ENCODE peak calls at places on chromosomes 12 and 14, in four cellular contexts. L is GM12878, O is K562, A is HepG2. F is an unnamed sample.
A peak's percentile ranks its signal among the peaks of the same experiment; 100 is the strongest.

GRCh38 chr12:58452546-58452945 is 467.8 kb downstream of the LRIG3 start:
- DNase-seq in L (no peak), O (no peak), A (no peak), F (no peak)

GRCh38 chr14:90383731-90384542 is 12.9 kb upstream of the CALM1 start:
- DNase-seq in L (no peak), O (peak; percentile 24), A (peak; percentile 13), F (peak; percentile 60)

GRCh38 chr12:82758743-82759142 is 72.0 kb downstream of the TMTC2 start:
- DNase-seq in L (no peak), O (no peak), A (no peak), F (peak; percentile 34)

GRCh38 chr12:118356809-118357326 is 15.8 kb downstream of the TAOK3 start:
- DNase-seq in L (no peak), O (no peak), A (no peak), F (no peak)

GRCh38 chr12:101076940-101077351 is 133.1 kb downstream of the SLC5A8 start:
- DNase-seq in L (no peak), O (no peak), A (no peak), F (no peak)

GRCh38 chr12:54725233-54725843 is 77.2 kb upstream of the DCD start:
- DNase-seq in L (no peak), O (no peak), A (peak; percentile 30), F (no peak)

GRCh38 chr14:89650077-89650978 is 233.3 kb upstream of the FOXN3 start:
- DNase-seq in L (no peak), O (no peak), A (no peak), F (no peak)

GRCh38 chr12:53097207-53097563 is 282 bp upstream of the IGFBP6 start:
- DNase-seq in L (no peak), O (no peak), A (no peak), F (peak; percentile 63)

GRCh38 chr14:74660167-74660566 is 48.1 kb upstream of the LTBP2 start:
- DNase-seq in L (no peak), O (peak; percentile 23), A (no peak), F (no peak)

GRCh38 chr12:121628037-121628436 is 1.7 kb downstream of the ORAI1 start:
- DNase-seq in L (no peak), O (peak; percentile 22), A (no peak), F (peak; percentile 11)

GRCh38 chr12:6699989-6700645 is 498 bp downstream of the PIANP start:
- DNase-seq in L (no peak), O (peak; percentile 26), A (no peak), F (peak; percentile 86)

GRCh38 chr14:74417201-74417600 is 8.8 kb downstream of the SYNDIG1L start:
- DNase-seq in L (no peak), O (no peak), A (no peak), F (no peak)

GRCh38 chr14:68427550-68427890 is 365.3 kb downstream of the ZFP36L1 start:
- DNase-seq in L (no peak), O (no peak), A (peak; percentile 23), F (no peak)

GRCh38 chr14:68423686-68424085 is 369.2 kb downstream of the ZFP36L1 start:
- DNase-seq in L (no peak), O (no peak), A (no peak), F (no peak)

GRCh38 chr14:68421116-68421515 is 371.8 kb downstream of the ZFP36L1 start:
- DNase-seq in L (no peak), O (no peak), A (no peak), F (no peak)

GRCh38 chr14:68424443-68425172 is 368.3 kb downstream of the ZFP36L1 start:
- DNase-seq in L (no peak), O (no peak), A (no peak), F (no peak)

GRCh38 chr14:68426661-68427549 is 366.0 kb downstream of the ZFP36L1 start:
- DNase-seq in L (no peak), O (no peak), A (no peak), F (no peak)
- TF ChIP-seq NFIC in L (no peak), O (no peak), A (no peak), F (no peak)

GRCh38 chr12:103561174-103561573 is 25.9 kb upstream of the STAB2 start:
- DNase-seq in L (no peak), O (no peak), A (no peak), F (no peak)

GRCh38 chr12:103558879-103559278 is 28.2 kb upstream of the STAB2 start:
- DNase-seq in L (no peak), O (no peak), A (no peak), F (no peak)

GRCh38 chr12:103566398-103566797 is 20.7 kb upstream of the STAB2 start:
- DNase-seq in L (no peak), O (no peak), A (no peak), F (no peak)

GRCh38 chr12:103556890-103557667 is 30.0 kb upstream of the STAB2 start:
- DNase-seq in L (no peak), O (no peak), A (no peak), F (no peak)

DNA sequence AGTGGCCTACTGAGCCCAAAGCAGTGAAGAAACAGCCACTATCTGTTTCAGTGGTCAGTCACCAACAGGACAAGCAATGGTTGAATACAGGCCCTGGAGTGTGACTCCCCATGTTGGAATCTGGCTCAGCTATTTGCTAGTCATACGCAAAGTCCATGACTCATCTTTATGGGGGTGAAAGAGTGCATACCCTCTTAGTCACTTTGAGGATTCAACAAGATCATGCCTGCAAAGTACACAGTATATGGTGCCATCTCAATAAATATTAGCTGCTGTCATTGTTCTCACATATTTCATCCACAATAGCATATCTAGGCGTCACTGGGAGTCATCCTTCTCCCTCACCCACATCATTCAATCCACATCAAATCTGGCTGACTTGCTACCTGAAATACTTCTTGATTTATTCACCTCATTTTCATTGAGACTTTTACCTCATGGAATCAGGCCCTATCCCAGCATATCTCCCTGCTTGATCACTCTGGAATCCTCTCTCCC is 26.4 kb upstream of the STAB2 start:
- DNase-seq in L (no peak), O (no peak), A (peak; percentile 72), F (no peak)
- TF ChIP-seq NFIC in L (no peak), O (no peak), A (no peak), F (peak; percentile 53)

GRCh38 chr12:21659383-21659782 is 1.7 kb upstream of the LDHB start:
- DNase-seq in L (no peak), O (peak; percentile 11), A (no peak), F (no peak)
- TF ChIP-seq NFIC in L (no peak), O (no peak), A (no peak), F (no peak)

DNA sequence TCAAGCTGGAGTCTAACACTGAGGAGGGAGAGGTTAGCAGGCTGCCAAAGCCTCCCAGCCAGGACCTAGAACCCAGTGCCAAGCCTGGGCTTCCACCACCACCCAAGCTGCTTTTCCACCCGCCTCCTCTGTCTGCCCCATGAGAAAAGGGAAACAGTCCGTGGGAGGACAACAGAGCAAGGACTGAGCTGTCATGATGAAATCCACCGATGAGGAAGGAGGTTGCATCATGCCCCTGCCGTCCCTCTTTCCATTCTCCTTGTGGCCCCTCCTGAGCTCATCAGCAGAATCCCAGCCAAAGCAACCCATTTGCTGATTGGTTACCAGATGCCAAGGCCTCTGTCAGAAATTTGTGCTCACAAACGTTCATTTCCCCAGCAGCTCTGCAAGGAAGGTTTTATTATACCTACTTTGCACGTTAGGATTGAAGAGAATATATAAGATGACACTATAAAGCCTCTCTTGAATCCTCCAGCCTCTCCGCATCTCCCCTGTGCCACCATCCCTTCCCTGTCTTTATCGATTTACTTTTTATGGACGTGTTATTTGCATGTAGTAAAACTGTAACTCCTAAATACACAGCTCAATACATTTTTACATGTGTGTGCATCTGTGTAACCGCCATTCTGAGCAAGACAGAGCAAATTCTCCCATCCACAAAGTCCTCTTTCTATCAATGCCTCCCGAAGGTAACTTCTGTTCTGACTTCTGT is 6.3 kb upstream of the SERPINA1 start:
- DNase-seq in L (no peak), O (no peak), A (peak; percentile 74), F (no peak)
- TF ChIP-seq NFIC in L (no peak), O (no peak), A (no peak), F (no peak)

GRCh38 chr12:33476058-33476457 is 36.4 kb upstream of the SYT10 start:
- DNase-seq in L (no peak), O (no peak), A (no peak), F (no peak)
- TF ChIP-seq NFIC in L (no peak), O (no peak), A (no peak), F (no peak)

GRCh38 chr14:98868846-98869245 is 403.2 kb downstream of the BCL11B start:
- DNase-seq in L (no peak), O (no peak), A (no peak), F (no peak)
- TF ChIP-seq NFIC in L (no peak), O (no peak), A (no peak), F (no peak)

DNA sequence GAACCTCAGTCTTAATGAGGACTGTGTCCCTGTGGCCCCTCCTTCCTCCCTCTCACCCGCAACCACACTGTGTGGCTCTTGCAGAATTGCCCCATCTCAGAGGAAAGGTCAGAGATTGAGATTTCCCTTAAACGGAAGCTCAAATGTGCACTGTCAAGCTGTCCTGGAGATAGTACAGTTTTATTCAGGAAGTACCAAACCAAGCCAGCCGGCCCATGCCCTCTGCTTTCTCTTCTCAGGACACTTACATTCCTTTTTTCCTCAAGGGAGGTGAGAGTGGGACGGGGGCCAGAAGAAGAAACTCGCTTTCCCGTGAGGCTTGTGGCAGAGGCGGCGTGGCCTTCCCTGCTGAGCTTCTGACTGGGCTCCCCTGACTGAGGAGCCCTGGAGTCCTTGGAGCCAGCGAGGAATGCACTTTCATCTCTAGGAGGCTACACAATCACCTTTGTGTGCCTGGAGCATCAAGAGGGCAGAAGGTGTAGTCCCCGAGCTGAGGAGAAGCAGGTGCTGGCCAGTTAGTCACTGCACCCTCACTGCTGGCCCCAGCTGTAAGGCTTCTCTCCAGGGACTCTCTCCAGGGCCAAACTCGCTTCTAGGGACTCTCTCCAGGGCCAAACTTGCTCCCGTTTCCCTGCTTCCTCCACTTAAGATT is 24.1 kb upstream of the ATP2A2 start:
- DNase-seq in L (no peak), O (no peak), A (no peak), F (no peak)
- TF ChIP-seq NFIC in L (no peak), O (no peak), A (no peak), F (no peak)

GRCh38 chr14:66085662-66086061 is 400.5 kb upstream of the CCDC196 start:
- DNase-seq in L (no peak), O (no peak), A (no peak), F (no peak)
- TF ChIP-seq NFIC in L (no peak), O (no peak), A (no peak), F (no peak)

DNA sequence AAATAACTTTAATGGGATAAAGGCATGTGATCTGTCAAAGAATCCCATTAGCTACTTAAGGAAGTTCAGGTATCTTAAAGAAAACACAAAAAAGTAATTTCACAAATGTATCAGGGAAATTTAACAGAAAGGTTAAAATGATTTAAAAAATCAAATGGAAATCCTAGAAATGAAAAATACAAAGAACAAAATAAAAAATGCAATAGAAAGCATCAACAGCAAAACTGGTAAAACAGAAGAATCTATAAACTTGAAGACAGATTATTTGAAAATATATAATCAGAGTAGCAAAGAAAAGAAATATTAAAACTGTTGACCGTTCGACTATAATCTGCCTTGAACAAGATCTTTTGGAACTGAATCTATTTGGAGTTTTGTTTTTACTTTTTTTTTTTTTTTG is 279.4 kb upstream of the SYT1 start:
- DNase-seq in L (no peak), O (no peak), A (no peak), F (no peak)
- TF ChIP-seq NFIC in L (no peak), O (no peak), A (no peak), F (no peak)

F was measured in SK-N-SH.